ENCODE peak calls at places on chromosome 9, in nine cellular contexts. One of them, this sample, is unnamed.

GRCh38 chr9:136748201-136748600 is at the start of gene LCN6:
- DNase-seq in neuronal stem cell: no peak
- DNase-seq in C1 segment of cervical spinal cord: no peak
- DNase-seq in stimulated activated CD8-positive, alpha-beta memory T cell treated with anti-CD3 and anti-CD28 coated beads, Interleukin-7, amount 100 ng/mL, for 24 hours: no peak
- DNase-seq in AG09309: no peak
- DNase-seq in heart right ventricle: no peak
- DNase-seq in activated naive CD4-positive, alpha-beta T cell: no peak
- DNase-seq in NCI-H460: no peak
- DNase-seq in fibroblast of pulmonary artery: no peak
- DNase-seq in this sample: peak

GRCh38 chr9:131324736-131325679 is 35.5 kb downstream of the PLPP7 start:
- DNase-seq in neuronal stem cell: no peak
- DNase-seq in C1 segment of cervical spinal cord: no peak
- DNase-seq in stimulated activated CD8-positive, alpha-beta memory T cell treated with anti-CD3 and anti-CD28 coated beads, Interleukin-7, amount 100 ng/mL, for 24 hours: no peak
- DNase-seq in AG09309: no peak
- DNase-seq in heart right ventricle: no peak
- DNase-seq in activated naive CD4-positive, alpha-beta T cell: no peak
- DNase-seq in NCI-H460: no peak
- DNase-seq in fibroblast of pulmonary artery: no peak
- DNase-seq in this sample: no peak

GRCh38 chr9:36924071-36924470 is 110.0 kb downstream of the PAX5 start:
- DNase-seq in neuronal stem cell: no peak
- DNase-seq in C1 segment of cervical spinal cord: no peak
- DNase-seq in stimulated activated CD8-positive, alpha-beta memory T cell treated with anti-CD3 and anti-CD28 coated beads, Interleukin-7, amount 100 ng/mL, for 24 hours: no peak
- DNase-seq in AG09309: peak
- DNase-seq in heart right ventricle: no peak
- DNase-seq in activated naive CD4-positive, alpha-beta T cell: no peak
- DNase-seq in NCI-H460: peak
- DNase-seq in fibroblast of pulmonary artery: peak
- DNase-seq in this sample: no peak

GRCh38 chr9:29211681-29212589 is 1638.7 kb upstream of the C9orf72 start:
- DNase-seq in neuronal stem cell: peak
- DNase-seq in C1 segment of cervical spinal cord: no peak
- DNase-seq in stimulated activated CD8-positive, alpha-beta memory T cell treated with anti-CD3 and anti-CD28 coated beads, Interleukin-7, amount 100 ng/mL, for 24 hours: no peak
- DNase-seq in AG09309: no peak
- DNase-seq in heart right ventricle: no peak
- DNase-seq in activated naive CD4-positive, alpha-beta T cell: no peak
- DNase-seq in NCI-H460: no peak
- DNase-seq in fibroblast of pulmonary artery: peak
- DNase-seq in this sample: peak

GRCh38 chr9:131594906-131595675 is 49.8 kb downstream of the PRRT1B start:
- DNase-seq in neuronal stem cell: no peak
- DNase-seq in C1 segment of cervical spinal cord: no peak
- DNase-seq in stimulated activated CD8-positive, alpha-beta memory T cell treated with anti-CD3 and anti-CD28 coated beads, Interleukin-7, amount 100 ng/mL, for 24 hours: no peak
- DNase-seq in AG09309: no peak
- DNase-seq in heart right ventricle: no peak
- DNase-seq in activated naive CD4-positive, alpha-beta T cell: no peak
- DNase-seq in NCI-H460: no peak
- DNase-seq in fibroblast of pulmonary artery: no peak
- DNase-seq in this sample: no peak

GRCh38 chr9:132401791-132402190 is 4.8 kb downstream of the TTF1 start:
- DNase-seq in neuronal stem cell: no peak
- DNase-seq in C1 segment of cervical spinal cord: no peak
- DNase-seq in stimulated activated CD8-positive, alpha-beta memory T cell treated with anti-CD3 and anti-CD28 coated beads, Interleukin-7, amount 100 ng/mL, for 24 hours: no peak
- DNase-seq in AG09309: no peak
- DNase-seq in heart right ventricle: no peak
- DNase-seq in activated naive CD4-positive, alpha-beta T cell: no peak
- DNase-seq in NCI-H460: no peak
- DNase-seq in fibroblast of pulmonary artery: no peak
- DNase-seq in this sample: no peak

GRCh38 chr9:92179286-92180002 is 64.2 kb upstream of the SPTLC1 start:
- DNase-seq in neuronal stem cell: no peak
- DNase-seq in C1 segment of cervical spinal cord: no peak
- DNase-seq in stimulated activated CD8-positive, alpha-beta memory T cell treated with anti-CD3 and anti-CD28 coated beads, Interleukin-7, amount 100 ng/mL, for 24 hours: no peak
- DNase-seq in AG09309: no peak
- DNase-seq in heart right ventricle: no peak
- DNase-seq in activated naive CD4-positive, alpha-beta T cell: no peak
- DNase-seq in NCI-H460: no peak
- DNase-seq in fibroblast of pulmonary artery: no peak
- DNase-seq in this sample: no peak

GRCh38 chr9:111284703-111285102 is 45.3 kb downstream of the OR2K2 start:
- DNase-seq in neuronal stem cell: no peak
- DNase-seq in C1 segment of cervical spinal cord: no peak
- DNase-seq in stimulated activated CD8-positive, alpha-beta memory T cell treated with anti-CD3 and anti-CD28 coated beads, Interleukin-7, amount 100 ng/mL, for 24 hours: no peak
- DNase-seq in AG09309: no peak
- DNase-seq in heart right ventricle: no peak
- DNase-seq in activated naive CD4-positive, alpha-beta T cell: no peak
- DNase-seq in NCI-H460: no peak
- DNase-seq in fibroblast of pulmonary artery: no peak
- DNase-seq in this sample: no peak

GRCh38 chr9:134682651-134683364 is 41.2 kb downstream of the COL5A1 start:
- DNase-seq in neuronal stem cell: no peak
- DNase-seq in C1 segment of cervical spinal cord: no peak
- DNase-seq in stimulated activated CD8-positive, alpha-beta memory T cell treated with anti-CD3 and anti-CD28 coated beads, Interleukin-7, amount 100 ng/mL, for 24 hours: no peak
- DNase-seq in AG09309: no peak
- DNase-seq in heart right ventricle: no peak
- DNase-seq in activated naive CD4-positive, alpha-beta T cell: no peak
- DNase-seq in NCI-H460: no peak
- DNase-seq in fibroblast of pulmonary artery: no peak
- DNase-seq in this sample: no peak

GRCh38 chr9:268616-269015 is 54.0 kb downstream of the DOCK8 start:
- DNase-seq in neuronal stem cell: no peak
- DNase-seq in C1 segment of cervical spinal cord: no peak
- DNase-seq in stimulated activated CD8-positive, alpha-beta memory T cell treated with anti-CD3 and anti-CD28 coated beads, Interleukin-7, amount 100 ng/mL, for 24 hours: no peak
- DNase-seq in AG09309: no peak
- DNase-seq in heart right ventricle: no peak
- DNase-seq in activated naive CD4-positive, alpha-beta T cell: no peak
- DNase-seq in NCI-H460: no peak
- DNase-seq in fibroblast of pulmonary artery: no peak
- DNase-seq in this sample: no peak

GRCh38 chr9:95143591-95144561 is 173.6 kb downstream of the FANCC start:
- DNase-seq in neuronal stem cell: no peak
- DNase-seq in C1 segment of cervical spinal cord: no peak
- DNase-seq in stimulated activated CD8-positive, alpha-beta memory T cell treated with anti-CD3 and anti-CD28 coated beads, Interleukin-7, amount 100 ng/mL, for 24 hours: no peak
- DNase-seq in AG09309: peak
- DNase-seq in heart right ventricle: peak
- DNase-seq in activated naive CD4-positive, alpha-beta T cell: no peak
- DNase-seq in NCI-H460: no peak
- DNase-seq in fibroblast of pulmonary artery: peak
- DNase-seq in this sample: peak

GRCh38 chr9:2066312-2067273 is 51.4 kb downstream of the SMARCA2 start:
- DNase-seq in neuronal stem cell: no peak
- DNase-seq in C1 segment of cervical spinal cord: no peak
- DNase-seq in stimulated activated CD8-positive, alpha-beta memory T cell treated with anti-CD3 and anti-CD28 coated beads, Interleukin-7, amount 100 ng/mL, for 24 hours: no peak
- DNase-seq in AG09309: no peak
- DNase-seq in heart right ventricle: no peak
- DNase-seq in activated naive CD4-positive, alpha-beta T cell: no peak
- DNase-seq in NCI-H460: peak
- DNase-seq in fibroblast of pulmonary artery: peak
- DNase-seq in this sample: no peak

GRCh38 chr9:20270176-20270575 is 352.1 kb downstream of the MLLT3 start:
- DNase-seq in neuronal stem cell: no peak
- DNase-seq in C1 segment of cervical spinal cord: no peak
- DNase-seq in stimulated activated CD8-positive, alpha-beta memory T cell treated with anti-CD3 and anti-CD28 coated beads, Interleukin-7, amount 100 ng/mL, for 24 hours: no peak
- DNase-seq in AG09309: no peak
- DNase-seq in heart right ventricle: no peak
- DNase-seq in activated naive CD4-positive, alpha-beta T cell: no peak
- DNase-seq in NCI-H460: no peak
- DNase-seq in fibroblast of pulmonary artery: no peak
- DNase-seq in this sample: no peak

GRCh38 chr9:130453487-130453886 is 8.7 kb downstream of the ASS1 start:
- DNase-seq in neuronal stem cell: no peak
- DNase-seq in C1 segment of cervical spinal cord: no peak
- DNase-seq in stimulated activated CD8-positive, alpha-beta memory T cell treated with anti-CD3 and anti-CD28 coated beads, Interleukin-7, amount 100 ng/mL, for 24 hours: no peak
- DNase-seq in AG09309: no peak
- DNase-seq in heart right ventricle: peak
- DNase-seq in activated naive CD4-positive, alpha-beta T cell: no peak
- DNase-seq in NCI-H460: no peak
- DNase-seq in fibroblast of pulmonary artery: peak
- DNase-seq in this sample: peak

GRCh38 chr9:128442150-128442549 is 13.7 kb upstream of the ODF2 start:
- DNase-seq in neuronal stem cell: no peak
- DNase-seq in C1 segment of cervical spinal cord: no peak
- DNase-seq in stimulated activated CD8-positive, alpha-beta memory T cell treated with anti-CD3 and anti-CD28 coated beads, Interleukin-7, amount 100 ng/mL, for 24 hours: no peak
- DNase-seq in AG09309: no peak
- DNase-seq in heart right ventricle: no peak
- DNase-seq in activated naive CD4-positive, alpha-beta T cell: no peak
- DNase-seq in NCI-H460: no peak
- DNase-seq in fibroblast of pulmonary artery: peak
- DNase-seq in this sample: no peak

GRCh38 chr9:128121924-128122808 is 5.4 kb downstream of the PTGES2 start:
- DNase-seq in neuronal stem cell: no peak
- DNase-seq in C1 segment of cervical spinal cord: no peak
- DNase-seq in stimulated activated CD8-positive, alpha-beta memory T cell treated with anti-CD3 and anti-CD28 coated beads, Interleukin-7, amount 100 ng/mL, for 24 hours: no peak
- DNase-seq in AG09309: no peak
- DNase-seq in heart right ventricle: no peak
- DNase-seq in activated naive CD4-positive, alpha-beta T cell: no peak
- DNase-seq in NCI-H460: no peak
- DNase-seq in fibroblast of pulmonary artery: no peak
- DNase-seq in this sample: no peak

GRCh38 chr9:7209990-7210389 is 452.2 kb downstream of the KDM4C start:
- DNase-seq in neuronal stem cell: no peak
- DNase-seq in C1 segment of cervical spinal cord: no peak
- DNase-seq in stimulated activated CD8-positive, alpha-beta memory T cell treated with anti-CD3 and anti-CD28 coated beads, Interleukin-7, amount 100 ng/mL, for 24 hours: no peak
- DNase-seq in AG09309: no peak
- DNase-seq in heart right ventricle: no peak
- DNase-seq in activated naive CD4-positive, alpha-beta T cell: no peak
- DNase-seq in NCI-H460: no peak
- DNase-seq in fibroblast of pulmonary artery: no peak
- DNase-seq in this sample: no peak

GRCh38 chr9:76886318-76886717 is 19.6 kb downstream of the PRUNE2 start:
- DNase-seq in neuronal stem cell: no peak
- DNase-seq in C1 segment of cervical spinal cord: no peak
- DNase-seq in stimulated activated CD8-positive, alpha-beta memory T cell treated with anti-CD3 and anti-CD28 coated beads, Interleukin-7, amount 100 ng/mL, for 24 hours: no peak
- DNase-seq in AG09309: no peak
- DNase-seq in heart right ventricle: no peak
- DNase-seq in activated naive CD4-positive, alpha-beta T cell: no peak
- DNase-seq in NCI-H460: no peak
- DNase-seq in fibroblast of pulmonary artery: no peak
- DNase-seq in this sample: no peak

GRCh38 chr9:101582593-101582992 is 12.2 kb downstream of the PPP3R2 start:
- DNase-seq in neuronal stem cell: no peak
- DNase-seq in C1 segment of cervical spinal cord: no peak
- DNase-seq in stimulated activated CD8-positive, alpha-beta memory T cell treated with anti-CD3 and anti-CD28 coated beads, Interleukin-7, amount 100 ng/mL, for 24 hours: no peak
- DNase-seq in AG09309: peak
- DNase-seq in heart right ventricle: no peak
- DNase-seq in activated naive CD4-positive, alpha-beta T cell: no peak
- DNase-seq in NCI-H460: no peak
- DNase-seq in fibroblast of pulmonary artery: peak
- DNase-seq in this sample: no peak

GRCh38 chr9:113233146-113233545 is 11.8 kb downstream of the SLC31A1 start:
- DNase-seq in neuronal stem cell: no peak
- DNase-seq in C1 segment of cervical spinal cord: no peak
- DNase-seq in stimulated activated CD8-positive, alpha-beta memory T cell treated with anti-CD3 and anti-CD28 coated beads, Interleukin-7, amount 100 ng/mL, for 24 hours: no peak
- DNase-seq in AG09309: no peak
- DNase-seq in heart right ventricle: no peak
- DNase-seq in activated naive CD4-positive, alpha-beta T cell: no peak
- DNase-seq in NCI-H460: no peak
- DNase-seq in fibroblast of pulmonary artery: peak
- DNase-seq in this sample: no peak

GRCh38 chr9:15244001-15244441 is 63.0 kb downstream of the TTC39B start:
- DNase-seq in neuronal stem cell: no peak
- DNase-seq in C1 segment of cervical spinal cord: no peak
- DNase-seq in stimulated activated CD8-positive, alpha-beta memory T cell treated with anti-CD3 and anti-CD28 coated beads, Interleukin-7, amount 100 ng/mL, for 24 hours: no peak
- DNase-seq in AG09309: no peak
- DNase-seq in heart right ventricle: no peak
- DNase-seq in activated naive CD4-positive, alpha-beta T cell: no peak
- DNase-seq in NCI-H460: no peak
- DNase-seq in fibroblast of pulmonary artery: peak
- DNase-seq in this sample: no peak

GRCh38 chr9:109387206-109387605 is 66.3 kb upstream of the EPB41L4B start:
- DNase-seq in neuronal stem cell: no peak
- DNase-seq in C1 segment of cervical spinal cord: no peak
- DNase-seq in stimulated activated CD8-positive, alpha-beta memory T cell treated with anti-CD3 and anti-CD28 coated beads, Interleukin-7, amount 100 ng/mL, for 24 hours: no peak
- DNase-seq in AG09309: no peak
- DNase-seq in heart right ventricle: no peak
- DNase-seq in activated naive CD4-positive, alpha-beta T cell: no peak
- DNase-seq in NCI-H460: no peak
- DNase-seq in fibroblast of pulmonary artery: no peak
- DNase-seq in this sample: no peak

GRCh38 chr9:131260751-131261452 is 15.4 kb downstream of the FAM78A start:
- DNase-seq in neuronal stem cell: no peak
- DNase-seq in C1 segment of cervical spinal cord: no peak
- DNase-seq in stimulated activated CD8-positive, alpha-beta memory T cell treated with anti-CD3 and anti-CD28 coated beads, Interleukin-7, amount 100 ng/mL, for 24 hours: no peak
- DNase-seq in AG09309: no peak
- DNase-seq in heart right ventricle: no peak
- DNase-seq in activated naive CD4-positive, alpha-beta T cell: no peak
- DNase-seq in NCI-H460: no peak
- DNase-seq in fibroblast of pulmonary artery: no peak
- DNase-seq in this sample: peak

GRCh38 chr9:121344062-121344696 is 25.9 kb downstream of the STOM start:
- DNase-seq in neuronal stem cell: no peak
- DNase-seq in C1 segment of cervical spinal cord: no peak
- DNase-seq in stimulated activated CD8-positive, alpha-beta memory T cell treated with anti-CD3 and anti-CD28 coated beads, Interleukin-7, amount 100 ng/mL, for 24 hours: no peak
- DNase-seq in AG09309: no peak
- DNase-seq in heart right ventricle: no peak
- DNase-seq in activated naive CD4-positive, alpha-beta T cell: no peak
- DNase-seq in NCI-H460: no peak
- DNase-seq in fibroblast of pulmonary artery: no peak
- DNase-seq in this sample: no peak

GRCh38 chr9:83013261-83013610 is 49.7 kb downstream of the RASEF start:
- DNase-seq in neuronal stem cell: no peak
- DNase-seq in C1 segment of cervical spinal cord: no peak
- DNase-seq in stimulated activated CD8-positive, alpha-beta memory T cell treated with anti-CD3 and anti-CD28 coated beads, Interleukin-7, amount 100 ng/mL, for 24 hours: no peak
- DNase-seq in AG09309: no peak
- DNase-seq in heart right ventricle: no peak
- DNase-seq in activated naive CD4-positive, alpha-beta T cell: no peak
- DNase-seq in NCI-H460: no peak
- DNase-seq in fibroblast of pulmonary artery: no peak
- DNase-seq in this sample: peak

GRCh38 chr9:121895836-121896544 is 197.1 kb downstream of the TTLL11 start:
- DNase-seq in neuronal stem cell: no peak
- DNase-seq in C1 segment of cervical spinal cord: no peak
- DNase-seq in stimulated activated CD8-positive, alpha-beta memory T cell treated with anti-CD3 and anti-CD28 coated beads, Interleukin-7, amount 100 ng/mL, for 24 hours: no peak
- DNase-seq in AG09309: no peak
- DNase-seq in heart right ventricle: peak
- DNase-seq in activated naive CD4-positive, alpha-beta T cell: no peak
- DNase-seq in NCI-H460: no peak
- DNase-seq in fibroblast of pulmonary artery: peak
- DNase-seq in this sample: no peak

GRCh38 chr9:12822111-12822510 is 47.3 kb downstream of the LURAP1L start:
- DNase-seq in neuronal stem cell: no peak
- DNase-seq in C1 segment of cervical spinal cord: no peak
- DNase-seq in stimulated activated CD8-positive, alpha-beta memory T cell treated with anti-CD3 and anti-CD28 coated beads, Interleukin-7, amount 100 ng/mL, for 24 hours: no peak
- DNase-seq in AG09309: no peak
- DNase-seq in heart right ventricle: no peak
- DNase-seq in activated naive CD4-positive, alpha-beta T cell: no peak
- DNase-seq in NCI-H460: no peak
- DNase-seq in fibroblast of pulmonary artery: no peak
- DNase-seq in this sample: no peak

GRCh38 chr9:94915476-94916450 is 189.3 kb downstream of the AOPEP start:
- DNase-seq in neuronal stem cell: no peak
- DNase-seq in C1 segment of cervical spinal cord: no peak
- DNase-seq in stimulated activated CD8-positive, alpha-beta memory T cell treated with anti-CD3 and anti-CD28 coated beads, Interleukin-7, amount 100 ng/mL, for 24 hours: no peak
- DNase-seq in AG09309: no peak
- DNase-seq in heart right ventricle: peak
- DNase-seq in activated naive CD4-positive, alpha-beta T cell: no peak
- DNase-seq in NCI-H460: no peak
- DNase-seq in fibroblast of pulmonary artery: no peak
- DNase-seq in this sample: no peak

GRCh38 chr9:100111235-100111634 is 12.2 kb downstream of the INVS start:
- DNase-seq in neuronal stem cell: no peak
- DNase-seq in C1 segment of cervical spinal cord: no peak
- DNase-seq in stimulated activated CD8-positive, alpha-beta memory T cell treated with anti-CD3 and anti-CD28 coated beads, Interleukin-7, amount 100 ng/mL, for 24 hours: no peak
- DNase-seq in AG09309: peak
- DNase-seq in heart right ventricle: peak
- DNase-seq in activated naive CD4-positive, alpha-beta T cell: no peak
- DNase-seq in NCI-H460: no peak
- DNase-seq in fibroblast of pulmonary artery: peak
- DNase-seq in this sample: peak

GRCh38 chr9:88537743-88538055 is 2.7 kb downstream of the NXNL2 start:
- DNase-seq in neuronal stem cell: peak
- DNase-seq in C1 segment of cervical spinal cord: no peak
- DNase-seq in stimulated activated CD8-positive, alpha-beta memory T cell treated with anti-CD3 and anti-CD28 coated beads, Interleukin-7, amount 100 ng/mL, for 24 hours: no peak
- DNase-seq in AG09309: peak
- DNase-seq in heart right ventricle: peak
- DNase-seq in activated naive CD4-positive, alpha-beta T cell: no peak
- DNase-seq in NCI-H460: no peak
- DNase-seq in fibroblast of pulmonary artery: peak
- DNase-seq in this sample: no peak

GRCh38 chr9:112360047-112360804 is 19.7 kb upstream of the HSDL2 start:
- DNase-seq in neuronal stem cell: no peak
- DNase-seq in C1 segment of cervical spinal cord: no peak
- DNase-seq in stimulated activated CD8-positive, alpha-beta memory T cell treated with anti-CD3 and anti-CD28 coated beads, Interleukin-7, amount 100 ng/mL, for 24 hours: no peak
- DNase-seq in AG09309: peak
- DNase-seq in heart right ventricle: no peak
- DNase-seq in activated naive CD4-positive, alpha-beta T cell: no peak
- DNase-seq in NCI-H460: no peak
- DNase-seq in fibroblast of pulmonary artery: peak
- DNase-seq in this sample: no peak

This sample was measured in mucosa of descending colon.